ENCODE peak calls at places on chromosomes 4 and X, in nine cellular contexts. W is lower lobe of right lung; L is IMR-90; O is upper lobe of right lung; S is iris pigment epithelial cell; R is activated naive CD8-positive, alpha-beta T cell treated with anti-CD3 and anti-CD28 coated beads, Interleukin-2, amount 50 U/mL, for 24 hours; N is activated CD4-positive, alpha-beta T cell treated with anti-CD3 and anti-CD28 coated beads, Interleukin-2, amount 10 ng/mL, durations not matched to agents 7 days and 5 days; Q is NCI-H460; I is cardiac fibroblast. X is an unnamed sample.

GRCh38 chr4:105092768-105093167 is 53.9 kb upstream of the TET2 start:
- DNase-seq in O (no peak), W (no peak), Q (no peak), R (no peak), N (no peak), I (peak), L (peak), S (peak), X (no peak)

GRCh38 chr4:61619528-61619927 is 419.4 kb downstream of the ADGRL3 start:
- DNase-seq in L (no peak), I (no peak), N (no peak), O (no peak), R (no peak), W (no peak), Q (no peak), S (no peak), X (no peak)

GRCh38 chr4:26885912-26886274 is 25.3 kb downstream of the STIM2 start:
- DNase-seq in I (no peak), L (no peak), R (no peak), N (peak), S (no peak), Q (no peak), W (no peak), O (no peak), X (no peak)

GRCh38 chrX:39289827-39290226 is 488.6 kb downstream of the MID1IP1 start:
- DNase-seq in S (no peak), R (no peak), O (no peak), Q (no peak), L (no peak), N (no peak), W (no peak), I (no peak), X (no peak)

GRCh38 chrX:114127005-114127404 is 456.9 kb upstream of the HTR2C start:
- DNase-seq in R (no peak), O (no peak), I (no peak), W (no peak), N (no peak), L (no peak), S (no peak), Q (no peak), X (no peak)

GRCh38 chr4:139957108-139957464 is 196.9 kb downstream of the MAML3 start:
- DNase-seq in S (no peak), R (no peak), I (no peak), L (no peak), N (no peak), W (no peak), O (no peak), Q (no peak), X (no peak)

GRCh38 chr4:145619639-145619996 is 433 bp downstream of the MMAA start:
- DNase-seq in R (peak), S (peak), W (peak), I (peak), L (peak), Q (no peak), N (peak), O (no peak), X (no peak)

GRCh38 chrX:125205084-125205917 is 114.4 kb upstream of the TEX13C start:
- DNase-seq in R (peak), L (no peak), W (peak), Q (peak), I (no peak), N (peak), S (peak), O (no peak), X (peak)

GRCh38 chr4:69323284-69323683 is 43.0 kb downstream of the UGT2B28 start:
- DNase-seq in I (no peak), R (no peak), S (no peak), W (no peak), O (no peak), L (no peak), N (no peak), Q (no peak), X (no peak)

GRCh38 chr4:163484906-163485305 is 9.6 kb upstream of the TMA16 start:
- DNase-seq in I (peak), O (no peak), N (peak), W (no peak), Q (peak), L (peak), R (peak), S (peak), X (peak)

X was measured in astrocyte of the hippocampus.